ENCODE peak calls at places on chromosomes 5 and 9, in five cellular contexts. One of them, this sample, is unnamed.

GRCh38 chr5:53425598-53426516 is 54.6 kb upstream of the FST start:
- ATAC-seq in upper lobe of left lung: no peak
- ATAC-seq in K562: peak; percentile 85
- ATAC-seq in HepG2: peak; percentile 89
- ATAC-seq in Panc1: peak; percentile 42
- ATAC-seq in this sample: no peak

GRCh38 chr9:91221332-91221731 is 140.4 kb downstream of the AUH start:
- ATAC-seq in upper lobe of left lung: no peak
- ATAC-seq in K562: no peak
- ATAC-seq in HepG2: no peak
- ATAC-seq in Panc1: no peak
- ATAC-seq in this sample: no peak

GRCh38 chr9:995776-996175 is 19.3 kb downstream of the DMRT3 start:
- ATAC-seq in upper lobe of left lung: peak; percentile 46
- ATAC-seq in K562: no peak
- ATAC-seq in HepG2: no peak
- ATAC-seq in Panc1: no peak
- ATAC-seq in this sample: no peak

GRCh38 chr9:131758972-131759647 is 19.2 kb upstream of the RAPGEF1 start:
- ATAC-seq in upper lobe of left lung: no peak
- ATAC-seq in K562: no peak
- ATAC-seq in HepG2: no peak
- ATAC-seq in Panc1: no peak
- ATAC-seq in this sample: no peak

GRCh38 chr9:68896495-68896894 is 117.4 kb downstream of the PRKACG start:
- ATAC-seq in upper lobe of left lung: no peak
- ATAC-seq in K562: no peak
- ATAC-seq in HepG2: no peak
- ATAC-seq in Panc1: no peak
- ATAC-seq in this sample: no peak

GRCh38 chr9:80020530-80020929 is 448.8 kb downstream of the TLE4 start:
- ATAC-seq in upper lobe of left lung: no peak
- ATAC-seq in K562: no peak
- ATAC-seq in HepG2: no peak
- ATAC-seq in Panc1: no peak
- ATAC-seq in this sample: no peak

GRCh38 chr5:2184563-2185540 is 302.1 kb upstream of the IRX4 start:
- ATAC-seq in upper lobe of left lung: no peak
- ATAC-seq in K562: no peak
- ATAC-seq in HepG2: no peak
- ATAC-seq in Panc1: no peak
- ATAC-seq in this sample: peak; percentile 57

GRCh38 chr9:5783982-5784381 is 48.9 kb downstream of the ERMP1 start:
- ATAC-seq in upper lobe of left lung: no peak
- ATAC-seq in K562: no peak
- ATAC-seq in HepG2: peak; percentile 49
- ATAC-seq in Panc1: no peak
- ATAC-seq in this sample: no peak

GRCh38 chr5:65482727-65483473 is 1.2 kb upstream of the ADAMTS6 start:
- ATAC-seq in upper lobe of left lung: peak; percentile 63
- ATAC-seq in K562: peak; percentile 19
- ATAC-seq in HepG2: peak; percentile 34
- ATAC-seq in Panc1: no peak
- ATAC-seq in this sample: no peak

GRCh38 chr9:136344544-136345280 is 17.4 kb downstream of the GPSM1 start:
- ATAC-seq in upper lobe of left lung: no peak
- ATAC-seq in K562: no peak
- ATAC-seq in HepG2: no peak
- ATAC-seq in Panc1: no peak
- ATAC-seq in this sample: no peak

GRCh38 chr9:136347472-136348256 is 15.9 kb downstream of the DNLZ start:
- ATAC-seq in upper lobe of left lung: no peak
- ATAC-seq in K562: no peak
- ATAC-seq in HepG2: no peak
- ATAC-seq in Panc1: no peak
- ATAC-seq in this sample: no peak

GRCh38 chr9:136345281-136346156 is 18.0 kb downstream of the DNLZ start:
- ATAC-seq in upper lobe of left lung: peak; percentile 77
- ATAC-seq in K562: peak; percentile 88
- ATAC-seq in HepG2: peak; percentile 84
- ATAC-seq in Panc1: peak; percentile 86
- ATAC-seq in this sample: peak; percentile 64

GRCh38 chr9:136346927-136347465 is 16.5 kb downstream of the DNLZ start:
- ATAC-seq in upper lobe of left lung: no peak
- ATAC-seq in K562: no peak
- ATAC-seq in HepG2: no peak
- ATAC-seq in Panc1: no peak
- ATAC-seq in this sample: no peak

DNA sequence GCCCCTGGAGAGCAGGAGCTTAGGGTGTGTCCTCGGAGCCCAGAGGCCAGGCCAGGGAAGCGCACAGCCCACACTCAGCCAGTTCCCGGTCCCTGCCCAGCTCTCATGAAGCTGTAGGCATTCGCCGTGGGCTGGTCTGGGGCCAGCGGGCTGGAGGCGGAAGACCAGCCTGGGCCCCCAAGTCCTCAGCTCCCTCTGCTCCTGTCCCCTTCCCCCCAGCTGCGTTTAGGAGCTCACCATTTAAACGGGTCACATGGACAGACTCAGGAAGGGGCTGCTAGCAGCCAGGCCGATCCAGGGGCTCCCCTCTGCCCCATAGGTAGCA is 17.4 kb downstream of the DNLZ start:
- ATAC-seq in upper lobe of left lung: no peak
- ATAC-seq in K562: no peak
- ATAC-seq in HepG2: peak; percentile 5
- ATAC-seq in Panc1: no peak
- ATAC-seq in this sample: no peak
- H3K27ac ChIP-seq in upper lobe of left lung: peak overlapping the region; percentile 56
- H3K27ac ChIP-seq in K562: peak overlapping the region; percentile 1
- H3K27ac ChIP-seq in HepG2: no peak overlapping the region
- H3K27ac ChIP-seq in Panc1: peak overlapping the region; percentile 61
- H3K27ac ChIP-seq in this sample: peak overlapping the region; percentile 71

GRCh38 chr5:149824115-149824514 is 94.0 kb downstream of the PPARGC1B start:
- ATAC-seq in upper lobe of left lung: no peak
- ATAC-seq in K562: no peak
- ATAC-seq in HepG2: no peak
- ATAC-seq in Panc1: no peak
- ATAC-seq in this sample: no peak

GRCh38 chr5:149826574-149826973 is 96.5 kb downstream of the PPARGC1B start:
- ATAC-seq in upper lobe of left lung: no peak
- ATAC-seq in K562: no peak
- ATAC-seq in HepG2: no peak
- ATAC-seq in Panc1: no peak
- ATAC-seq in this sample: no peak

GRCh38 chr5:149827086-149827485 is 97.0 kb downstream of the PPARGC1B start:
- ATAC-seq in upper lobe of left lung: no peak
- ATAC-seq in K562: no peak
- ATAC-seq in HepG2: no peak
- ATAC-seq in Panc1: no peak
- ATAC-seq in this sample: no peak

GRCh38 chr5:149823350-149823749 is 93.2 kb downstream of the PPARGC1B start:
- ATAC-seq in upper lobe of left lung: no peak
- ATAC-seq in K562: no peak
- ATAC-seq in HepG2: no peak
- ATAC-seq in Panc1: no peak
- ATAC-seq in this sample: no peak

GRCh38 chr5:149824851-149825250 is 94.7 kb downstream of the PPARGC1B start:
- ATAC-seq in upper lobe of left lung: no peak
- ATAC-seq in K562: no peak
- ATAC-seq in HepG2: no peak
- ATAC-seq in Panc1: no peak
- ATAC-seq in this sample: peak; percentile 77
- TF ChIP-seq POLR2AphosphoS5 in upper lobe of left lung: peak; percentile 34
- TF ChIP-seq POLR2AphosphoS5 in K562: no peak
- TF ChIP-seq POLR2AphosphoS5 in HepG2: no peak
- TF ChIP-seq POLR2AphosphoS5 in Panc1: no peak
- TF ChIP-seq POLR2AphosphoS5 in this sample: peak; percentile 77

GRCh38 chr9:30932226-30932625 is 1452.2 kb upstream of the ACO1 start:
- ATAC-seq in upper lobe of left lung: no peak
- ATAC-seq in K562: no peak
- ATAC-seq in HepG2: no peak
- ATAC-seq in Panc1: peak; percentile 63
- ATAC-seq in this sample: no peak
- H3K27ac ChIP-seq in upper lobe of left lung: no peak overlapping the region
- H3K27ac ChIP-seq in K562: no peak overlapping the region
- H3K27ac ChIP-seq in HepG2: no peak overlapping the region
- H3K27ac ChIP-seq in Panc1: no peak overlapping the region
- H3K27ac ChIP-seq in this sample: no peak overlapping the region

DNA sequence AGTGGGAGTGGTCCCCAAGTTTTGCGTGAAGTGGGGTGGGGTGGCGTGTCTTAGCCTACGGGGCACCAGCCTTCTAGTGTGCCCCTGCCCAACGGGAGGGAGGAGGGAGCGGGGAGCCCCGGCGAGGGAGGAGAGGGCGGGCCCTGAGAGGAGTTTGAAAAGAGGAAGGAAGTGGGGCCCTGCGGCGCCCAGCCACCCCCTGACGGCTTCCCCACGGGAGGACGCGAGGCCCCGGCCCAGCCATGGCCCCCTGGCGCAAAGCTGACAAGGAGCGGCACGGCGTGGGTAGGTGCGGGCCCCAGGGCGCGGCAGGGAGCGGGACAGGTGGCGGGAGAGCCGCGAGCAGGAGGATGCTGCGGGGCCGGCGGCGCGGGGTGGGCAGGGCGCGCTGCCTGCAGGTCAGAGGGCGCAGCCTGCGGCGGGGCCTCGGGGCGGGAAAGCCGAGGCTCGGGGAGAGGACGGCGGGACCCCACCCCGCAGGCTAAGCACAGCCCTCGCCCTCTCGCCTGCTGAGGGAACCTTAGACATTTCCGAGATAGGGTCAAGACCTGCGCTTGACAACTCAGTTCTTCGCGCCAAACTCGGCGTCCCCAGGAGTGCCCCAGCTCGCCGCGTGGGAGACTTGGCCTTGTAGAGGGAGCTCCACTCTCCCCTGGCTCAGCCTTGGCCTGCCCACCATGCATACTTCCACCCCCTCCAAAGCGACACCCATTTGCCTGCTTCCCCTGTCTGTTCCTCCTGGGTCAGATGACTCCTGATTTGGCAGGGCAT is at the start of gene DOCK2:
- ATAC-seq in upper lobe of left lung: peak; percentile 93
- ATAC-seq in K562: peak; percentile 90
- ATAC-seq in HepG2: no peak
- ATAC-seq in Panc1: no peak
- ATAC-seq in this sample: peak; percentile 71
- TF ChIP-seq POLR2AphosphoS5 in upper lobe of left lung: peak; percentile 13
- TF ChIP-seq POLR2AphosphoS5 in K562: no peak
- TF ChIP-seq POLR2AphosphoS5 in HepG2: no peak
- TF ChIP-seq POLR2AphosphoS5 in Panc1: no peak
- TF ChIP-seq POLR2AphosphoS5 in this sample: no peak

GRCh38 chr5:14479143-14479701 is 102.4 kb upstream of the OTULINL start:
- ATAC-seq in upper lobe of left lung: no peak
- ATAC-seq in K562: no peak
- ATAC-seq in HepG2: no peak
- ATAC-seq in Panc1: no peak
- ATAC-seq in this sample: no peak

GRCh38 chr5:14472986-14473567 is 108.5 kb upstream of the OTULINL start:
- ATAC-seq in upper lobe of left lung: no peak
- ATAC-seq in K562: no peak
- ATAC-seq in HepG2: no peak
- ATAC-seq in Panc1: no peak
- ATAC-seq in this sample: no peak

GRCh38 chr5:14471557-14471956 is 110.0 kb upstream of the OTULINL start:
- ATAC-seq in upper lobe of left lung: no peak
- ATAC-seq in K562: no peak
- ATAC-seq in HepG2: no peak
- ATAC-seq in Panc1: no peak
- ATAC-seq in this sample: no peak

GRCh38 chr5:14476791-14477435 is 104.7 kb upstream of the OTULINL start:
- ATAC-seq in upper lobe of left lung: no peak
- ATAC-seq in K562: no peak
- ATAC-seq in HepG2: no peak
- ATAC-seq in Panc1: no peak
- ATAC-seq in this sample: no peak

DNA sequence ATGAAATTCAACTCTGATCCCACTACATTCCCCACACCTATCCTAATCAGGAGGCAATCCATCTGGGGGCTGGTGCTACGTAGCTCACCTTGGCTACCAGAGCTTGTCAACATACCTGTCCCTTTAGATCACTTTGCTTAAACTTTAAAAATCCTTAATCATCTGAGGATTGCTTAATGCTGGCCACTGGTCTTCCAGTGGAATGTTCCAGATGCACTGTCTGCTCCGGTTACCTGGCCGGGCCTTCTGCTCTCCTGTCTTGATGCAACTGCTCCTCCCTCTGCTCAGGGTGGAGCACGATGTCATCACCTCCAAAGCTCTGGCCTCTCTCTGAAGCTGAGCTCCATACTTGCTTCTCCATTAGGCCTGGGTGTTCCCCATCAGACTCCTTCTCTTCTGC is 106.6 kb upstream of the OTULINL start:
- ATAC-seq in upper lobe of left lung: no peak
- ATAC-seq in K562: no peak
- ATAC-seq in HepG2: no peak
- ATAC-seq in Panc1: no peak
- ATAC-seq in this sample: no peak
- H3K27ac ChIP-seq in upper lobe of left lung: no peak overlapping the region
- H3K27ac ChIP-seq in K562: no peak overlapping the region
- H3K27ac ChIP-seq in HepG2: no peak overlapping the region
- H3K27ac ChIP-seq in Panc1: no peak overlapping the region
- H3K27ac ChIP-seq in this sample: no peak overlapping the region

GRCh38 chr5:34487202-34487879 is 168.8 kb upstream of the RAI14 start:
- ATAC-seq in upper lobe of left lung: peak; percentile 43
- ATAC-seq in K562: no peak
- ATAC-seq in HepG2: peak; percentile 82
- ATAC-seq in Panc1: no peak
- ATAC-seq in this sample: peak; percentile 80
- TF ChIP-seq POLR2AphosphoS5 in upper lobe of left lung: peak; percentile 8
- TF ChIP-seq POLR2AphosphoS5 in K562: no peak
- TF ChIP-seq POLR2AphosphoS5 in HepG2: no peak
- TF ChIP-seq POLR2AphosphoS5 in Panc1: no peak
- TF ChIP-seq POLR2AphosphoS5 in this sample: peak; percentile 82